ENCODE peak calls at places on chromosomes 7 and 10, in eight cellular contexts. F is lower lobe of right lung, W is Calu3, B is astrocyte of the spinal cord, G is cardiac fibroblast, V is lower leg skin, Z is PC-9, M is A549. E is an unnamed sample.

GRCh38 chr7:50940621-50941020 is 157.9 kb upstream of the GRB10 start:
- DNase-seq in Z (no peak), B (peak; percentile 52), W (no peak), M (no peak), G (peak; percentile 22), V (no peak), F (no peak), E (no peak)

GRCh38 chr10:17175551-17175950 is 25.9 kb downstream of the TRDMT1 start:
- DNase-seq in G (peak; percentile 73), M (no peak), Z (no peak), W (peak; percentile 29), F (no peak), B (peak; percentile 38), V (no peak), E (no peak)

GRCh38 chr10:86083664-86084175 is 282.9 kb downstream of the GRID1 start:
- DNase-seq in Z (no peak), M (no peak), W (no peak), B (no peak), G (no peak), V (peak; percentile 50), F (no peak), E (no peak)

GRCh38 chr10:77188511-77188910 is 449.1 kb downstream of the KCNMA1 start:
- DNase-seq in F (no peak), B (no peak), Z (no peak), M (no peak), V (no peak), G (peak; percentile 51), W (no peak), E (no peak)

GRCh38 chr10:69961168-69961863 is 91.3 kb upstream of the MACROH2A2 start:
- DNase-seq in B (no peak), V (peak; percentile 77), G (no peak), Z (no peak), F (no peak), M (no peak), W (peak; percentile 25), E (no peak)

GRCh38 chr7:137328389-137329120 is 15.0 kb downstream of the PTN start:
- DNase-seq in V (no peak), W (no peak), M (no peak), B (peak; percentile 49), Z (no peak), G (peak; percentile 15), F (no peak), E (peak; percentile 29)

GRCh38 chr7:3463696-3464095 is 162.6 kb downstream of the SDK1 start:
- DNase-seq in V (no peak), W (no peak), G (no peak), M (no peak), Z (no peak), B (no peak), F (no peak), E (no peak)

GRCh38 chr10:97384156-97384555 is 17.0 kb downstream of the RRP12 start:
- DNase-seq in G (no peak), V (no peak), M (no peak), W (no peak), F (no peak), Z (no peak), B (no peak), E (no peak)

GRCh38 chr7:2402687-2403013 is 761 bp upstream of the CHST12 start:
- DNase-seq in F (no peak), B (no peak), V (no peak), M (no peak), Z (no peak), W (no peak), G (no peak), E (no peak)

GRCh38 chr7:2894118-2894940 is 50.2 kb upstream of the GNA12 start:
- DNase-seq in V (no peak), M (no peak), Z (no peak), F (no peak), G (no peak), W (no peak), B (no peak), E (no peak)

GRCh38 chr7:92973964-92974363 is 137.6 kb upstream of the CDK6 start:
- DNase-seq in M (no peak), W (no peak), V (no peak), F (no peak), G (peak; percentile 55), Z (no peak), B (peak; percentile 36), E (no peak)

DNA sequence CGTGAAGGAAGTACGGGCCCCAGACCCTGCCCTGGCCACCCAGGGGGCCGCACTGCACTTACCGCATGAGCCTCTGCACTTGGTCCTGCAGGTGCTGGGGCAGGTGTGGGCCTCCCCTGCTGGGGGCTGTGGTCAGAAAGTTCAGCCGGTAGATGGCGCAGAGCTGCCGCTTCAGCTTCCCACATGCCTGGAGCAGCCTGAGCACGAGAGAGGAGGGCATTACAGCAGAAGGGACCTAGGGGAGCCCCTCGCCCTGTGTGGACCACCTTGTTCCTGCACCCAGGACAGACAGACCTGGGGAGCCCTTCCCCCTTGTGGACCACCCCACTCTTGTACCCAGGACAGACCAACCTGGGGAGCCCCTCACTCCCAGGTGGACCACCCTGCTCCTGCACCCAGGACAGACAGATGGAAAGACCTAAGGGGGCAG is 8.7 kb upstream of the PYROXD2 start:
- DNase-seq in M (peak; percentile 31), Z (no peak), W (no peak), G (no peak), F (no peak), B (no peak), V (no peak), E (no peak)
- TF ChIP-seq CTCF in M (no peak), Z (no peak), W (no peak), G (no peak), F (no peak), B (peak; percentile 21), V (no peak), E (no peak)

GRCh38 chr7:128732521-128733277 is 6.5 kb upstream of the CALU start:
- DNase-seq in G (no peak), V (no peak), F (no peak), W (no peak), M (no peak), B (no peak), Z (no peak), E (no peak)
- TF ChIP-seq CTCF in G (no peak), V (no peak), F (no peak), W (no peak), M (no peak), B (no peak), Z (no peak), E (no peak)

GRCh38 chr10:35228058-35228457 is 101.4 kb downstream of the CREM start:
- DNase-seq in V (no peak), W (no peak), F (no peak), B (no peak), Z (no peak), G (no peak), M (no peak), E (no peak)
- TF ChIP-seq CTCF in V (no peak), W (no peak), F (no peak), B (no peak), Z (peak; percentile 26), G (no peak), M (no peak), E (no peak)

DNA sequence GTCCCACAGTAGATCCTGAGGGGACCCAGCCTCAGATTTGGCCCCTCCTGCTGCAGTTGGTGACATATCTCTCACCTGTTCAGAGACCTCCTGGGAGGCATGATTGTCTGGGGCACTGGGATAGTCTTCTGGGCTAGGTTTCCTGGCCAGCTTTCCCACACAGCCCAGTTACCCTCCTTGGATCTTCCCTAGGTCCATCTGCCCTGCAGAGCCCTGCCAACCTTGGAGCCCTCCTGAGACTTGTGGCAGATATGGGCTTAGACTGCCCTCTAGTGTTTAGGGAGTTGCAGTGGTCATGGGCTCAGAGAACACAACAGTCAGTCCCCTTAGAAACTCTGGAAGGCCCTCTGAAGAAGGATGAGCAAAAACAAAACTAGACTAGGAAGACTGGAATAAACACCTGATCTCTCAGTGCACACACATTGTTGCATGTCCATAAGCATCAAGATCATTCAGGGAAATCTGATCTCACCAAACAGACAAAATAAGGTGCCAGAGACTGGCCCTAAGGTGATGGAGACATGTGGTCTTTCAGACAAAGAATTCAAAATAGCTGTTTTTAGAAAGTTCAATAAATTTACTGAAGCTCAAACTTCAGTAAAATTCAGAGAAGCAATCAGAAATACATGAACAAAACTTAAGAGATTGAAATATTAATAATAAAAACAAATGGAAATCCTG is 324.6 kb downstream of the ATRNL1 start:
- DNase-seq in G (peak; percentile 38), F (no peak), B (peak; percentile 50), W (peak; percentile 51), Z (peak; percentile 17), V (no peak), M (peak; percentile 54), E (no peak)
- TF ChIP-seq CTCF in G (peak; percentile 36), F (peak; percentile 40), B (peak; percentile 85), W (peak; percentile 66), Z (peak; percentile 63), V (no peak), M (peak; percentile 47), E (peak; percentile 58)

DNA sequence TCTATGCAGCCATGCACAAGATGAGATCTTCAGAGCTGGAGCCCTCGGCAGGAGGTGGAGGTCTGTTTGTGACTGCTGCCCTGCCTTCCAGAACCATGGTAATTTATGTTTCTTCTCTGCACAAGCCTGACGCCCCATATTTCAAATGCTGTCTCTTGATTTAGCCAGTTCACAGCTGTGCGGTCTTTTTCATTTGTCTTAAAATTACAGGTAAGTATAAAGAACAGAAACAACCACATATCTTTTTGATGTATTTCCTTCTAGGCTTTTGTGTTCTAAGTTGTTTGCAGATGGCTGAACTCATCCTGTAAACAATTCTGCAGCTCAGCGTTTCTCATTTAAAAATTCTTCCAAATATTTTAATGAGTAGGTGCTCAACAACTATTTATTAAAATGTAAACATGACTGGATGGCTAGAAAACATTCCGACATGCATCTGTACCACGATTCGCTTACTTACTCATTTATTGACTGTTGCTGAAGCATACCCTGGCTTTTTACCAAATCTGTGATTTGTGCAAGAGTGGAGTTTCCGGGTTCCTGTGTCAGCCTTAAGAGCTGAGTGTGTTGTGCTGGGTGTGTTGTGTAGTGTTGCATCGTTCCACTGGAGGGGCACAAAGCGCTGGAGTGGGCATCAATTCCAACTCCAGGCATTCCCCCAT is 58.9 kb downstream of the PIP4K2A start:
- DNase-seq in V (no peak), G (peak; percentile 95), M (peak; percentile 70), B (peak; percentile 52), W (peak; percentile 36), Z (no peak), F (no peak), E (peak; percentile 62)
- TF ChIP-seq CTCF in V (no peak), G (peak; percentile 35), M (no peak), B (no peak), W (no peak), Z (no peak), F (no peak), E (no peak)

GRCh38 chr7:42843209-42843800 is 68.6 kb downstream of the C7orf25 start:
- DNase-seq in V (no peak), B (peak; percentile 47), F (no peak), G (peak; percentile 65), W (peak; percentile 56), Z (peak; percentile 22), M (peak; percentile 51), E (no peak)
- TF ChIP-seq CTCF in V (no peak), B (peak; percentile 67), F (peak; percentile 67), G (peak; percentile 68), W (peak; percentile 53), Z (peak; percentile 57), M (peak; percentile 52), E (peak; percentile 65)

E was measured in AG09319.